ENCODE peak calls at places on chromosome 19, in nine cellular contexts. Q, D, B, Z, V, J, N, T and X are unnamed samples. For H3K4me1 and H3K36me3, the result is how much of the 10 kb centered on the place peaks cover.

GRCh38 chr19:17211547-17212446 is 3.4 kb upstream of the USE1 start:
- DNase-seq in D (no peak), T (no peak), J (no peak), Q (no peak), V (peak), Z (no peak), B (no peak), N (no peak), X (no peak)

GRCh38 chr19:4232614-4233281 is 3.4 kb downstream of the EBI3 start:
- DNase-seq in D (no peak), N (peak), Z (no peak), B (no peak), J (peak), Q (no peak), V (no peak), T (no peak), X (no peak)

GRCh38 chr19:14450168-14450874 is 17.2 kb downstream of the PKN1 start:
- DNase-seq in V (peak), D (peak), N (peak), Z (no peak), J (peak), Q (no peak), B (peak), T (no peak), X (no peak)

GRCh38 chr19:1563251-1563650 is 4.9 kb downstream of the MEX3D start:
- DNase-seq in V (no peak), B (no peak), D (no peak), Z (no peak), J (no peak), T (no peak), Q (no peak), N (no peak), X (no peak)

GRCh38 chr19:38035515-38036495 is 128.8 kb downstream of the SIPA1L3 start:
- DNase-seq in T (no peak), V (peak), D (peak), Z (no peak), J (no peak), Q (no peak), B (no peak), N (peak), X (no peak)

GRCh38 chr19:38877781-38878574 is at the start of gene RINL:
- DNase-seq in N (no peak), Q (no peak), B (peak), V (peak), D (no peak), J (peak), T (peak), Z (no peak), X (no peak)

GRCh38 chr19:10548746-10549276 is 5.1 kb downstream of the ATG4D start:
- DNase-seq in Z (no peak), D (no peak), B (no peak), N (no peak), J (no peak), T (no peak), V (no peak), Q (no peak), X (no peak)

GRCh38 chr19:1324792-1325567 is 39.3 kb downstream of the EFNA2 start:
- DNase-seq in B (no peak), V (no peak), T (peak), N (no peak), Q (no peak), D (peak), J (peak), Z (no peak), X (peak)

GRCh38 chr19:6602729-6603114 is 11.8 kb upstream of the CD70 start:
- DNase-seq in B (no peak), D (no peak), Z (no peak), V (no peak), N (no peak), T (no peak), Q (no peak), J (no peak), X (no peak)

GRCh38 chr19:40623403-40624239 is 22.5 kb downstream of the LTBP4 start:
- DNase-seq in B (no peak), Q (no peak), J (peak), T (peak), N (peak), Z (no peak), D (no peak), V (peak), X (no peak)

GRCh38 chr19:55485439-55486011 is 537 bp downstream of the NAT14 start:
- DNase-seq in Z (no peak), D (no peak), T (no peak), N (peak), Q (no peak), J (no peak), V (peak), B (no peak), X (no peak)

GRCh38 chr19:5106971-5107370 is 138.1 kb downstream of the KDM4B start:
- DNase-seq in Z (no peak), Q (no peak), V (no peak), J (no peak), N (no peak), D (no peak), T (no peak), B (no peak), X (no peak)

GRCh38 chr19:12773571-12773970 is 1.8 kb downstream of the HOOK2 start:
- DNase-seq in J (no peak), T (no peak), Z (no peak), D (no peak), N (peak), Q (no peak), V (no peak), B (no peak), X (peak)

GRCh38 chr19:7535993-7536685 is 622 bp downstream of the PNPLA6 start:
- DNase-seq in B (no peak), T (no peak), Q (no peak), D (no peak), Z (no peak), J (peak), V (no peak), N (no peak), X (no peak)

GRCh38 chr19:3184847-3185481 is 766 bp upstream of the NCLN start:
- DNase-seq in Z (peak), N (peak), B (peak), J (peak), D (peak), Q (no peak), V (peak), T (peak), X (peak)

GRCh38 chr19:3183721-3184641 is 1.7 kb upstream of the NCLN start:
- DNase-seq in B (no peak), V (peak), N (no peak), Z (no peak), T (no peak), Q (no peak), D (no peak), J (peak), X (no peak)

GRCh38 chr19:3186891-3187661 is 1.3 kb downstream of the NCLN start:
- DNase-seq in Z (no peak), Q (no peak), N (no peak), B (no peak), V (peak), T (peak), D (no peak), J (no peak), X (no peak)

GRCh38 chr19:3186377-3186688 is 603 bp downstream of the NCLN start:
- DNase-seq in Z (no peak), T (no peak), N (no peak), Q (no peak), D (no peak), B (no peak), V (peak), J (no peak), X (no peak)

DNA sequence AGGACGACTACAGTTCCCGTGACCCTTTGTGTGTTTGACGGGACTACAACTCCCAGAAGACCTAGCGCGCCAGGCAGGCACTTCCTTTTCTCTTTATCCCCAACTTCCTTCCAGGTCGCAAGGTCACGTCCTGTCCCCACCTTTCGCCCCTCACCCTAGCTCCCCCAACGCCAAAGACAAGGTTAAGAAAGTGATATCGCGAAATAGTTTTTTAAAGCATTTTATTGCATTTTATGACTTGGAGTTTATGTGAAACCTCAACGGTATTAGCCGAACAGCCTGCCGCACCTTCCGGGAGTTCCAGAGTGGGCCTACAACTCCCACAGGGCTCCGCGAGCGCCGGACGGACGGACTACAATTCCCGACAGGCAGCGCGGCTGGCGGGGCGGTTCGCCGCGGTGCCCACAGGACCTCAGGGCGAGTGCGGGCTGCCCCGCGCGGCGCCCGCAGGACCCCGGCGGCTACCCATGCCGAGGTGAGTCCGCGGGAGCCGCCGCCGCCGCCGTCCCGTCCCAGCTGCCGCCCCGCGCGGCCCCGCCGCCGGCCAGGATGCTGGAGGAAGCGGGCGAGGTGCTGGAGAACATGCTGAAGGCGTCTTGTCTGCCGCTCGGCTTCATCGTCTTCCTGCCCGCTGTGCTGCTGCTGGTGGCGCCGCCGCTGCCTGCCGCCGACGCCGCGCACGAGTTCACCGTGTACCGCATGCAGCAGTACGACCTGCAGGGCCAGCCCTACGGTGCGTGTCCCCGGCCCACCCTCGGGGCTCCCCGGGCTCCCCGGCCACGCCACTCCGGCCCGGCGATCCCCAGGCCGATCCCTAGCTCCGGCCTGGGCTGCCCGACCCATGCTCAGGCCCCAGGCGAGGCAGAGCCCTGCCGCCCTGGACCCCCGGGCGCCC is at the start of gene NCLN:
- DNase-seq in T (peak), Z (peak), D (peak), Q (peak), B (peak), V (peak), J (peak), N (peak), X (peak)
- H3K4me1 ChIP-seq in T (under half), Z (under half), D (under half), Q (under half), B (half or more), V (half or more), J (half or more), N (under half), X (under half)

DNA sequence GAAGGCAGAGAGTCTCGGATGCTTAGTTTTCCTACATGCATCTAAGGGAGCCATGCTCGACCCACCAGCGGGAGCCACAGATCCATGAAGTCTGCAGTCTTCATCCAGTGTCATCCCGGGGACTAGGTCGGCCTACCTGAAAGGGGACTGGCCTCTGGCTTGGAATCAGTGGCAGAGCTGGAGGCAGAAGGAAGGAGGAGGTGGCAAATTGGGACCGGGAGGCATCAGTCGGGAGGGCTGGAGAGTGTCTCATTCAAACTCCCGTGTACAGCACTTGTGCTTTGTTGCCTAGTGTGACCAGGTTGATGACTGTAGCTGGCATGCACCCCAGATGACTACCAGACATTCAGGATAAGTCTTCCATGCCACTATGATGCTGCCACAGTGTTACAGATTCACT is 26.5 kb upstream of the ZNF536 start:
- DNase-seq in J (no peak), T (no peak), Q (peak), N (no peak), B (no peak), Z (no peak), V (no peak), D (no peak), X (no peak)
- H3K36me3 ChIP-seq in J (under half), T (under half), Q (under half), N (under half), B (under half), Z (under half), V (under half), D (under half), X (under half)

DNA sequence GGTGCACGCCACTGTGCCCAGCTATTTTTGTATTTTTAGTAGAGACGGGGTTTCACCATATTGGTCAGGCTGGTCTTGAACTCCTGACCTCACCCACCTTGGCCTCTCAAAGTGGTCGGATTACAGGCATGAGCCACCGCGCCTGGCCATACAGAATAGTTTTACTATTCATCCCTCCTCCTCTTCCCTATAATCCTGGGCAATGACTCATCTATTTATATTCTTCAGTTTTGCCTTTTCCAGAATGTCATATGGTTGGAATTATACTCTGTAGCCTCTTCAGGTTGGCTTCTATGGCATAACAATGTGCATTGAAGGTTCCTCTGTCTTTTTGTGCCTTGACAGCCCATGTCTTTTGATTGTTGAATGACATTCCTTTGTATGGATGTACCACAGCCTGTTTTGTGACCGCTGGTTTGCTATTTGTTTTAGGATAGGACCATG is 22.2 kb upstream of the LRP3 start:
- DNase-seq in J (no peak), B (no peak), D (no peak), Q (no peak), V (no peak), Z (no peak), N (no peak), T (no peak), X (no peak)
- H3K4me1 ChIP-seq in J (under half), B (under half), D (under half), Q (under half), V (under half), Z (under half), N (under half), T (under half), X (under half)

GRCh38 chr19:41864374-41864773 is 4.3 kb downstream of the RPS19 start:
- DNase-seq in B (no peak), J (no peak), V (no peak), Z (no peak), N (no peak), T (no peak), Q (no peak), D (no peak), X (no peak)

GRCh38 chr19:41863209-41863931 is 3.3 kb downstream of the RPS19 start:
- DNase-seq in T (no peak), V (no peak), J (no peak), D (no peak), Z (no peak), Q (no peak), N (no peak), B (no peak), X (no peak)

GRCh38 chr19:41868120-41868988 is 8.3 kb downstream of the RPS19 start:
- DNase-seq in V (no peak), Z (no peak), Q (no peak), N (no peak), B (no peak), D (no peak), T (peak), J (no peak), X (no peak)

GRCh38 chr19:41868989-41869300 is 8.1 kb upstream of the CD79A start:
- DNase-seq in J (no peak), D (no peak), V (no peak), N (no peak), Q (no peak), B (no peak), T (no peak), Z (no peak), X (no peak)

DNA sequence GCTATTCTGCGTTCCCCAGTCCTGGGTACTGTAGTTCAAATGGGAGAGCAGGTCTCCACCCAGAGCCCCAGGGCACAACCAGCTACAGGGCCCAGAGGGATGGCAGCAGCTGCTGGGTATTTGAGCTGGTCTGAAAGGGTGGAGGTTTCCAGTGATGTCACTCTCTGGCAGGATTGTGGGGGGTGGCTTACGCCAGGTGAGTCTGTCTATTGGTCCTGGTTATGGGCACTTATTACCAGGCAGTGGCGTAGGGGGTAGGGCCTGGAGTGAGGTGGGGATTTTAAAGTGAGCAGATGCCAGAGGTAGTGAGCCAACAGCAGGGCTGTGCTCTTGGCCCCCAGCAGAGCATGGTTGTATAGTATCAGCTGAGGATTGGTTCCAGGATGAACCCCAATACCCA is 6.2 kb downstream of the RPS19 start:
- DNase-seq in D (no peak), T (no peak), N (peak), V (no peak), J (no peak), Z (no peak), Q (no peak), B (no peak), X (no peak)
- H3K36me3 ChIP-seq in D (half or more), T (under half), N (half or more), V (under half), J (half or more), Z (half or more), Q (half or more), B (half or more), X (half or more)

GRCh38 chr19:42248270-42249148 is 6.1 kb upstream of the GSK3A start:
- DNase-seq in N (no peak), B (no peak), T (no peak), Q (no peak), D (no peak), Z (no peak), V (no peak), J (no peak), X (no peak)

GRCh38 chr19:42246143-42246868 is 3.9 kb upstream of the GSK3A start:
- DNase-seq in Z (no peak), Q (peak), N (peak), J (peak), T (peak), B (no peak), D (peak), V (no peak), X (peak)

GRCh38 chr19:42249149-42249750 is 5.7 kb downstream of the ERF start:
- DNase-seq in J (no peak), B (no peak), Z (no peak), D (no peak), V (no peak), N (no peak), Q (no peak), T (no peak), X (no peak)

GRCh38 chr19:42246869-42247630 is 4.6 kb upstream of the GSK3A start:
- DNase-seq in Z (no peak), D (no peak), T (no peak), N (no peak), B (no peak), J (no peak), V (no peak), Q (no peak), X (no peak)

GRCh38 chr19:42247631-42248199 is 5.3 kb upstream of the GSK3A start:
- DNase-seq in D (no peak), T (no peak), V (no peak), N (no peak), Q (no peak), Z (no peak), B (no peak), J (no peak), X (no peak)
- H3K4me1 ChIP-seq in D (half or more), T (under half), V (half or more), N (under half), Q (half or more), Z (under half), B (under half), J (half or more), X (half or more)